ENCODE peak calls at places on chromosomes 1 and 21, in nine cellular contexts. One of them, this sample, is unnamed.

GRCh38 chr1:169202836-169203235 is 96.3 kb downstream of the ATP1B1 start:
- ATAC-seq in activated B cell treated with CpG ODN at 0.5 μM for 24 hours: no peak
- ATAC-seq in effector memory CD8-positive, alpha-beta T cell: no peak
- ATAC-seq in heart right ventricle: no peak
- ATAC-seq in RWPE2: no peak
- ATAC-seq in T-cell: no peak
- ATAC-seq in gastroesophageal sphincter: no peak
- ATAC-seq in sciatic nerve: no peak
- ATAC-seq in stimulated activated naive CD8-positive, alpha-beta T cell treated with anti-CD3 and anti-CD28 coated beads, Interleukin-15, Interleukin-2, amounts not matched to agents 100 U/mL and 50 U/mL, for 24 hours: no peak
- ATAC-seq in this sample: no peak

GRCh38 chr1:48246727-48247126 is 24.2 kb downstream of the SLC5A9 start:
- ATAC-seq in activated B cell treated with CpG ODN at 0.5 μM for 24 hours: no peak
- ATAC-seq in effector memory CD8-positive, alpha-beta T cell: no peak
- ATAC-seq in heart right ventricle: no peak
- ATAC-seq in RWPE2: no peak
- ATAC-seq in T-cell: no peak
- ATAC-seq in gastroesophageal sphincter: peak
- ATAC-seq in sciatic nerve: peak
- ATAC-seq in stimulated activated naive CD8-positive, alpha-beta T cell treated with anti-CD3 and anti-CD28 coated beads, Interleukin-15, Interleukin-2, amounts not matched to agents 100 U/mL and 50 U/mL, for 24 hours: no peak
- ATAC-seq in this sample: peak

GRCh38 chr1:41282679-41283317 is 40.7 kb upstream of the SCMH1 start:
- ATAC-seq in activated B cell treated with CpG ODN at 0.5 μM for 24 hours: peak
- ATAC-seq in effector memory CD8-positive, alpha-beta T cell: no peak
- ATAC-seq in heart right ventricle: peak
- ATAC-seq in RWPE2: peak
- ATAC-seq in T-cell: no peak
- ATAC-seq in gastroesophageal sphincter: peak
- ATAC-seq in sciatic nerve: peak
- ATAC-seq in stimulated activated naive CD8-positive, alpha-beta T cell treated with anti-CD3 and anti-CD28 coated beads, Interleukin-15, Interleukin-2, amounts not matched to agents 100 U/mL and 50 U/mL, for 24 hours: peak
- ATAC-seq in this sample: peak

GRCh38 chr1:78673120-78673519 is 23.5 kb downstream of the IFI44 start:
- ATAC-seq in activated B cell treated with CpG ODN at 0.5 μM for 24 hours: no peak
- ATAC-seq in effector memory CD8-positive, alpha-beta T cell: no peak
- ATAC-seq in heart right ventricle: no peak
- ATAC-seq in RWPE2: no peak
- ATAC-seq in T-cell: peak
- ATAC-seq in gastroesophageal sphincter: no peak
- ATAC-seq in sciatic nerve: no peak
- ATAC-seq in stimulated activated naive CD8-positive, alpha-beta T cell treated with anti-CD3 and anti-CD28 coated beads, Interleukin-15, Interleukin-2, amounts not matched to agents 100 U/mL and 50 U/mL, for 24 hours: peak
- ATAC-seq in this sample: no peak

GRCh38 chr1:167375949-167376348 is 142.4 kb downstream of the CD247 start:
- ATAC-seq in activated B cell treated with CpG ODN at 0.5 μM for 24 hours: no peak
- ATAC-seq in effector memory CD8-positive, alpha-beta T cell: no peak
- ATAC-seq in heart right ventricle: no peak
- ATAC-seq in RWPE2: no peak
- ATAC-seq in T-cell: no peak
- ATAC-seq in gastroesophageal sphincter: no peak
- ATAC-seq in sciatic nerve: no peak
- ATAC-seq in stimulated activated naive CD8-positive, alpha-beta T cell treated with anti-CD3 and anti-CD28 coated beads, Interleukin-15, Interleukin-2, amounts not matched to agents 100 U/mL and 50 U/mL, for 24 hours: no peak
- ATAC-seq in this sample: no peak

GRCh38 chr1:116763116-116763786 is 9.0 kb downstream of the CD2 start:
- ATAC-seq in activated B cell treated with CpG ODN at 0.5 μM for 24 hours: no peak
- ATAC-seq in effector memory CD8-positive, alpha-beta T cell: peak
- ATAC-seq in heart right ventricle: peak
- ATAC-seq in RWPE2: no peak
- ATAC-seq in T-cell: peak
- ATAC-seq in gastroesophageal sphincter: no peak
- ATAC-seq in sciatic nerve: peak
- ATAC-seq in stimulated activated naive CD8-positive, alpha-beta T cell treated with anti-CD3 and anti-CD28 coated beads, Interleukin-15, Interleukin-2, amounts not matched to agents 100 U/mL and 50 U/mL, for 24 hours: peak
- ATAC-seq in this sample: no peak

GRCh38 chr21:14241322-14241721 is 25.4 kb downstream of the RBM11 start:
- ATAC-seq in activated B cell treated with CpG ODN at 0.5 μM for 24 hours: peak
- ATAC-seq in effector memory CD8-positive, alpha-beta T cell: no peak
- ATAC-seq in heart right ventricle: no peak
- ATAC-seq in RWPE2: no peak
- ATAC-seq in T-cell: peak
- ATAC-seq in gastroesophageal sphincter: no peak
- ATAC-seq in sciatic nerve: no peak
- ATAC-seq in stimulated activated naive CD8-positive, alpha-beta T cell treated with anti-CD3 and anti-CD28 coated beads, Interleukin-15, Interleukin-2, amounts not matched to agents 100 U/mL and 50 U/mL, for 24 hours: no peak
- ATAC-seq in this sample: no peak

GRCh38 chr21:15797577-15798363 is 68.0 kb downstream of the USP25 start:
- ATAC-seq in activated B cell treated with CpG ODN at 0.5 μM for 24 hours: no peak
- ATAC-seq in effector memory CD8-positive, alpha-beta T cell: peak
- ATAC-seq in heart right ventricle: no peak
- ATAC-seq in RWPE2: no peak
- ATAC-seq in T-cell: peak
- ATAC-seq in gastroesophageal sphincter: no peak
- ATAC-seq in sciatic nerve: no peak
- ATAC-seq in stimulated activated naive CD8-positive, alpha-beta T cell treated with anti-CD3 and anti-CD28 coated beads, Interleukin-15, Interleukin-2, amounts not matched to agents 100 U/mL and 50 U/mL, for 24 hours: no peak
- ATAC-seq in this sample: no peak

GRCh38 chr1:107867422-107867821 is 97.6 kb downstream of the VAV3 start:
- ATAC-seq in activated B cell treated with CpG ODN at 0.5 μM for 24 hours: no peak
- ATAC-seq in effector memory CD8-positive, alpha-beta T cell: no peak
- ATAC-seq in heart right ventricle: no peak
- ATAC-seq in RWPE2: no peak
- ATAC-seq in T-cell: no peak
- ATAC-seq in gastroesophageal sphincter: no peak
- ATAC-seq in sciatic nerve: no peak
- ATAC-seq in stimulated activated naive CD8-positive, alpha-beta T cell treated with anti-CD3 and anti-CD28 coated beads, Interleukin-15, Interleukin-2, amounts not matched to agents 100 U/mL and 50 U/mL, for 24 hours: no peak
- ATAC-seq in this sample: no peak

This sample was measured in esophagus mucosa.